ENCODE peak calls at places on chromosomes 7 and 10, in nine cellular contexts. B, R, Y, O, Q, E, Z, K and D are unnamed samples.

GRCh38 chr10:73339436-73339835 is 19.2 kb downstream of the CFAP70 start:
- ATAC-seq in B (no peak), R (no peak), Y (no peak), O (no peak), Q (no peak), E (no peak), Z (no peak), K (no peak), D (no peak)

GRCh38 chr7:50166997-50167961 is 74.2 kb upstream of the ZPBP start:
- ATAC-seq in B (no peak), R (no peak), Y (peak), O (peak), Q (no peak), E (peak), Z (no peak), K (peak), D (peak)

GRCh38 chr7:100966542-100967291 is 2.6 kb upstream of the MUC12 start:
- ATAC-seq in B (no peak), R (no peak), Y (no peak), O (no peak), Q (no peak), E (no peak), Z (peak), K (no peak), D (peak)

GRCh38 chr7:125253454-125254182 is 324.0 kb upstream of the POT1 start:
- ATAC-seq in B (no peak), R (no peak), Y (no peak), O (no peak), Q (no peak), E (no peak), Z (peak), K (no peak), D (no peak)

GRCh38 chr7:20340839-20341238 is 10.1 kb downstream of the ITGB8 start:
- ATAC-seq in B (no peak), R (no peak), Y (no peak), O (no peak), Q (no peak), E (no peak), Z (peak), K (no peak), D (no peak)

GRCh38 chr10:119289227-119289925 is 82.0 kb downstream of the GRK5 start:
- ATAC-seq in B (peak), R (peak), Y (peak), O (no peak), Q (no peak), E (peak), Z (no peak), K (no peak), D (no peak)

GRCh38 chr7:92436843-92437445 is 10.3 kb upstream of the GATAD1 start:
- ATAC-seq in B (no peak), R (no peak), Y (no peak), O (no peak), Q (no peak), E (no peak), Z (no peak), K (no peak), D (no peak)

GRCh38 chr7:18667466-18667865 is 171.9 kb downstream of the HDAC9 start:
- ATAC-seq in B (peak), R (no peak), Y (no peak), O (no peak), Q (no peak), E (no peak), Z (peak), K (no peak), D (no peak)

GRCh38 chr7:112970771-112971170 is 115.9 kb downstream of the GPR85 start:
- ATAC-seq in B (no peak), R (no peak), Y (no peak), O (peak), Q (no peak), E (no peak), Z (no peak), K (no peak), D (no peak)

GRCh38 chr10:52027055-52027454 is 287.0 kb upstream of the DKK1 start:
- ATAC-seq in B (no peak), R (peak), Y (no peak), O (no peak), Q (no peak), E (no peak), Z (no peak), K (no peak), D (no peak)

GRCh38 chr7:74214816-74215630 is 5.2 kb downstream of the LAT2 start:
- ATAC-seq in B (no peak), R (no peak), Y (no peak), O (no peak), Q (no peak), E (no peak), Z (no peak), K (no peak), D (no peak)

GRCh38 chr7:138527746-138528223 is 67.7 kb downstream of the TRIM24 start:
- ATAC-seq in B (no peak), R (no peak), Y (no peak), O (no peak), Q (no peak), E (no peak), Z (no peak), K (no peak), D (no peak)

GRCh38 chr7:28533731-28534531 is 121.6 kb downstream of the CREB5 start:
- ATAC-seq in B (no peak), R (no peak), Y (no peak), O (no peak), Q (no peak), E (no peak), Z (peak), K (no peak), D (peak)